ENCODE peak calls at places on chromosomes 13 and 19, in seven cellular contexts. I is lower lobe of right lung; Y is stimulated activated CD4-positive, alpha-beta T cell treated with anti-CD3 and anti-CD28 coated beads, Interleukin-1b, Interleukin-23, amount 100 ng/mL, for 1 hour; L is HFFc6; E is ELR; K is mucosa of descending colon; N is HAP-1. R is an unnamed sample.

GRCh38 chr13:109707044-109707794 is 79.2 kb downstream of the IRS2 start:
- DNase-seq in I (no peak), Y (no peak), L (no peak), E (no peak), K (no peak), N (no peak), R (no peak)

GRCh38 chr13:60759499-60759898 is 362.5 kb downstream of the TDRD3 start:
- DNase-seq in I (no peak), Y (no peak), L (no peak), E (no peak), K (no peak), N (peak), R (no peak)

GRCh38 chr19:18239303-18239702 is 13.1 kb upstream of the PDE4C start:
- DNase-seq in I (no peak), Y (no peak), L (no peak), E (peak), K (no peak), N (peak), R (no peak)

GRCh38 chr19:1400281-1401137 is 833 bp downstream of the GAMT start:
- DNase-seq in I (no peak), Y (no peak), L (peak), E (peak), K (no peak), N (peak), R (peak)

GRCh38 chr13:53781941-53782340 is 753.3 kb downstream of the OLFM4 start:
- DNase-seq in I (no peak), Y (no peak), L (no peak), E (no peak), K (no peak), N (peak), R (no peak)

GRCh38 chr13:110435331-110435730 is 126.2 kb downstream of the RAB20 start:
- DNase-seq in I (no peak), Y (no peak), L (no peak), E (no peak), K (no peak), N (no peak), R (no peak)

GRCh38 chr13:99982741-99983400 is 1.3 kb downstream of the ZIC2 start:
- DNase-seq in I (no peak), Y (no peak), L (no peak), E (no peak), K (no peak), N (peak), R (no peak)

GRCh38 chr13:36297600-36298338 is at the start of gene CCDC169:
- DNase-seq in I (peak), Y (peak), L (peak), E (peak), K (peak), N (peak), R (peak)

GRCh38 chr13:87684850-87685735 is 13.9 kb downstream of the SLITRK5 start:
- DNase-seq in I (no peak), Y (no peak), L (no peak), E (peak), K (no peak), N (no peak), R (no peak)

GRCh38 chr19:20661150-20661819 is at the start of gene ZNF626:
- DNase-seq in I (peak), Y (peak), L (peak), E (peak), K (peak), N (no peak), R (peak)

GRCh38 chr19:5943623-5944022 is 29.6 kb downstream of the CAPS start:
- DNase-seq in I (no peak), Y (no peak), L (no peak), E (no peak), K (no peak), N (no peak), R (peak)

GRCh38 chr13:49376121-49376520 is 67.7 kb downstream of the CAB39L start:
- DNase-seq in I (no peak), Y (no peak), L (no peak), E (no peak), K (no peak), N (no peak), R (no peak)

GRCh38 chr13:88648598-88649373 is 977.6 kb downstream of the SLITRK5 start:
- DNase-seq in I (no peak), Y (no peak), L (no peak), E (no peak), K (no peak), N (no peak), R (no peak)

GRCh38 chr13:34926513-34926912 is 15.6 kb upstream of the NBEA start:
- DNase-seq in I (no peak), Y (no peak), L (peak), E (peak), K (no peak), N (peak), R (no peak)

GRCh38 chr13:25281193-25281936 is 5.9 kb downstream of the MTMR6 start:
- DNase-seq in I (no peak), Y (no peak), L (no peak), E (no peak), K (no peak), N (no peak), R (no peak)

GRCh38 chr19:13505761-13506549 is at the start of gene CACNA1A:
- DNase-seq in I (no peak), Y (no peak), L (no peak), E (peak), K (no peak), N (peak), R (no peak)

GRCh38 chr13:111480503-111480902 is 160.1 kb downstream of the TEX29 start:
- DNase-seq in I (no peak), Y (no peak), L (no peak), E (no peak), K (no peak), N (no peak), R (no peak)

GRCh38 chr19:4172861-4173473 is 9.4 kb downstream of the SIRT6 start:
- DNase-seq in I (peak), Y (peak), L (no peak), E (peak), K (peak), N (peak), R (peak)

GRCh38 chr19:57719424-57719823 is 8.0 kb downstream of the ZNF671 start:
- DNase-seq in I (no peak), Y (no peak), L (no peak), E (no peak), K (no peak), N (no peak), R (no peak)

GRCh38 chr19:1918975-1919374 is 13.8 kb downstream of the ADAT3 start:
- DNase-seq in I (no peak), Y (no peak), L (no peak), E (no peak), K (no peak), N (no peak), R (no peak)

GRCh38 chr13:110629735-110630134 is 14.4 kb downstream of the NAXD start:
- DNase-seq in I (no peak), Y (no peak), L (no peak), E (no peak), K (no peak), N (no peak), R (no peak)

GRCh38 chr13:112545866-112546265 is 42.1 kb downstream of the TUBGCP3 start:
- DNase-seq in I (no peak), Y (no peak), L (peak), E (peak), K (no peak), N (no peak), R (no peak)

GRCh38 chr13:29369060-29369743 is 226.3 kb downstream of the SLC7A1 start:
- DNase-seq in I (no peak), Y (no peak), L (peak), E (peak), K (no peak), N (peak), R (no peak)

GRCh38 chr13:101305981-101306411 is 110.3 kb downstream of the NALCN start:
- DNase-seq in I (no peak), Y (no peak), L (no peak), E (no peak), K (no peak), N (no peak), R (no peak)

GRCh38 chr13:21542563-21542962 is 61.4 kb downstream of the MICU2 start:
- DNase-seq in I (no peak), Y (no peak), L (no peak), E (no peak), K (no peak), N (no peak), R (no peak)

GRCh38 chr13:38656699-38657098 is 30.2 kb upstream of the FREM2 start:
- DNase-seq in I (no peak), Y (no peak), L (no peak), E (no peak), K (no peak), N (no peak), R (no peak)

GRCh38 chr19:3458229-3458555 is 22.1 kb downstream of the SMIM24 start:
- DNase-seq in I (no peak), Y (no peak), L (no peak), E (no peak), K (no peak), N (no peak), R (no peak)

GRCh38 chr19:6685962-6686627 is 16.1 kb upstream of the TNFSF14 start:
- DNase-seq in I (no peak), Y (no peak), L (no peak), E (no peak), K (peak), N (no peak), R (no peak)

GRCh38 chr19:42017040-42017439 is 23.0 kb upstream of the ATP1A3 start:
- DNase-seq in I (no peak), Y (no peak), L (no peak), E (no peak), K (no peak), N (no peak), R (no peak)

GRCh38 chr19:15479391-15480345 is at the start of gene PGLYRP2:
- DNase-seq in I (peak), Y (no peak), L (peak), E (peak), K (no peak), N (no peak), R (no peak)

GRCh38 chr13:91574756-91575155 is 176.3 kb downstream of the GPC5 start:
- DNase-seq in I (no peak), Y (no peak), L (no peak), E (no peak), K (no peak), N (no peak), R (no peak)

R was measured in left ventricle myocardium superior.